ENCODE peak calls at places on chromosome 17, in six cellular contexts. B is activated CD8-positive, alpha-beta memory T cell treated with anti-CD3 and anti-CD28 coated beads for 4 hours; F is retinal pigment epithelial cell; A is H1; K is KBM-7; D is psoas muscle. Y is an unnamed sample.

GRCh38 chr17:37671028-37671812 is 28.0 kb upstream of the DDX52 start:
- DNase-seq in B (no peak), F (no peak), A (no peak), K (no peak), D (no peak), Y (no peak)

GRCh38 chr17:28346199-28346580 is 10.6 kb downstream of the TNFAIP1 start:
- DNase-seq in B (no peak), F (no peak), A (no peak), K (no peak), D (no peak), Y (no peak)

GRCh38 chr17:45584092-45585036 is 93.8 kb upstream of the PLEKHM1 start:
- DNase-seq in B (peak; percentile 27), F (no peak), A (no peak), K (peak; percentile 89), D (peak; percentile 83), Y (no peak)

GRCh38 chr17:8668181-8668740 is 37.7 kb upstream of the MYH10 start:
- DNase-seq in B (no peak), F (no peak), A (no peak), K (no peak), D (no peak), Y (no peak)

GRCh38 chr17:50631908-50632571 is 2.6 kb upstream of the ABCC3 start:
- DNase-seq in B (no peak), F (no peak), A (no peak), K (peak; percentile 30), D (no peak), Y (no peak)

GRCh38 chr17:31680126-31680525 is 178.9 kb downstream of the COPRS start:
- DNase-seq in B (no peak), F (no peak), A (no peak), K (peak; percentile 76), D (no peak), Y (no peak)

GRCh38 chr17:61487668-61488595 is 35.7 kb downstream of the TBX4 start:
- DNase-seq in B (no peak), F (no peak), A (no peak), K (no peak), D (no peak), Y (no peak)

GRCh38 chr17:31859487-31860008 is 504 bp upstream of the COPRS start:
- DNase-seq in B (no peak), F (no peak), A (no peak), K (no peak), D (no peak), Y (no peak)

GRCh38 chr17:80886641-80887573 is 104.7 kb upstream of the CHMP6 start:
- DNase-seq in B (no peak), F (no peak), A (no peak), K (no peak), D (peak; percentile 47), Y (no peak)

GRCh38 chr17:78450696-78451344 is 72.4 kb downstream of the PGS1 start:
- DNase-seq in B (no peak), F (no peak), A (no peak), K (peak; percentile 11), D (peak; percentile 83), Y (no peak)

GRCh38 chr17:78819402-78819801 is 21.2 kb downstream of the USP36 start:
- DNase-seq in B (no peak), F (no peak), A (no peak), K (no peak), D (peak; percentile 40), Y (no peak)